ENCODE peak calls at places on chromosomes 11 and 22, in nine cellular contexts. B is small intestine, U is cardiac muscle cell, I is left lung, V is cardiac fibroblast, M is AG04450, X is heart left ventricle, R is transverse colon, E is dorsolateral prefrontal cortex. J is an unnamed sample.

GRCh38 chr22:22316589-22316988 is 72.0 kb downstream of the VPREB1 start:
- DNase-seq in B (no peak), U (no peak), I (no peak), V (no peak), M (no peak), X (no peak), R (no peak), E (no peak), J (no peak)

GRCh38 chr11:62610814-62611704 is 1.5 kb downstream of the EML3 start:
- DNase-seq in B (no peak), U (no peak), I (no peak), V (no peak), M (no peak), X (no peak), R (no peak), E (no peak), J (no peak)

GRCh38 chr22:33054276-33054675 is 3.9 kb downstream of the SYN3 start:
- DNase-seq in B (no peak), U (no peak), I (no peak), V (no peak), M (no peak), X (no peak), R (no peak), E (no peak), J (no peak)

GRCh38 chr11:110131386-110132123 is 38.4 kb downstream of the ZC3H12C start:
- DNase-seq in B (no peak), U (no peak), I (no peak), V (no peak), M (no peak), X (no peak), R (no peak), E (no peak), J (no peak)

GRCh38 chr11:111916768-111917167 is 1.9 kb upstream of the C11orf52 start:
- DNase-seq in B (no peak), U (no peak), I (no peak), V (no peak), M (no peak), X (no peak), R (no peak), E (no peak), J (no peak)

GRCh38 chr11:12606597-12606996 is 67.6 kb upstream of the TEAD1 start:
- DNase-seq in B (no peak), U (peak; percentile 74), I (no peak), V (peak; percentile 82), M (peak; percentile 72), X (no peak), R (no peak), E (no peak), J (no peak)

GRCh38 chr11:73034777-73035176 is 107.3 kb downstream of the FCHSD2 start:
- DNase-seq in B (peak; percentile 49), U (no peak), I (no peak), V (no peak), M (no peak), X (no peak), R (no peak), E (no peak), J (no peak)

GRCh38 chr11:104776501-104777170 is 121.6 kb downstream of the CASP12 start:
- DNase-seq in B (no peak), U (no peak), I (no peak), V (no peak), M (no peak), X (no peak), R (no peak), E (no peak), J (no peak)

GRCh38 chr11:116294630-116295029 is 478.2 kb downstream of the BUD13 start:
- DNase-seq in B (peak; percentile 55), U (peak; percentile 25), I (no peak), V (no peak), M (no peak), X (no peak), R (no peak), E (no peak), J (no peak)

GRCh38 chr11:134535029-134536025 is 123.3 kb upstream of the B3GAT1 start:
- DNase-seq in B (no peak), U (no peak), I (no peak), V (no peak), M (no peak), X (no peak), R (no peak), E (no peak), J (peak; percentile 49)

GRCh38 chr11:79362821-79363220 is 78.0 kb downstream of the TENM4 start:
- DNase-seq in B (no peak), U (no peak), I (no peak), V (no peak), M (no peak), X (no peak), R (no peak), E (no peak), J (no peak)

GRCh38 chr11:26287067-26287518 is 44.8 kb upstream of the ANO3 start:
- DNase-seq in B (no peak), U (no peak), I (no peak), V (no peak), M (no peak), X (no peak), R (no peak), E (no peak), J (no peak)

GRCh38 chr11:3161309-3161708 is 3.8 kb downstream of the OSBPL5 start:
- DNase-seq in B (no peak), U (no peak), I (peak; percentile 32), V (no peak), M (no peak), X (peak; percentile 41), R (peak; percentile 7), E (no peak), J (peak; percentile 54)

GRCh38 chr11:87491381-87491780 is 453.6 kb downstream of the TMEM135 start:
- DNase-seq in B (no peak), U (no peak), I (no peak), V (no peak), M (no peak), X (no peak), R (no peak), E (no peak), J (no peak)

DNA sequence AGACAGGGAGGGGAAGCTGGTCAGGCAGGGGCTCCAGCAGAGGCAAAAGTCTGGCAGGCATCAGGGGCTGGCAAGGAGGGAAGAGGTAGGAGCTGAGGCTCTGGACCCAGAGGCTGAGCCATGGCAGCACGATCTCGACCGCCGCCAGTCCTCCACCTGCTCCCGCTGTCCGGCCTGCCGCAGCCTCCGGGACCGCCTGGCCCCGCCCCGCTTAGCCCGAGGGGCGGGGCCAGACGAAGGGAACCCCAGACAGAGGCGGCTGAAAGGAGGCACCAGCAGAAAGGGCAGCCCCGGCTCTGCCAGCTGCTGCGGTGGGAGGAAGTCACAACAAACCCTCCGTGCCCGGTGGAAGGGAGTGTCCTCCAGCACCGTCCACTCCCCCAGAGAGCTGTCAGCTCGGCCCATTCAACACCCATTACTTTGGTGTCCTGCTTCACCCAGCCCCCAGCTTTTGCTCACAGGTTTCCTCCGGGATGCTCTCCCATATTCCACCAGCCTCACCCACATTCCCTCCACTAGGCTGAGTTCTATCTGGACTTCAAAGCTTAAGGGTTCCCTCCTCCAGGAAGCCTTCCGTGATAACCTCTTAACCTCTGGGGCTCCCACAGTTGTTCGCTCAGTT is at the start of gene MFNG:
- DNase-seq in B (peak; percentile 78), U (peak; percentile 25), I (peak; percentile 90), V (peak; percentile 31), M (no peak), X (peak; percentile 80), R (peak; percentile 84), E (peak; percentile 14), J (peak; percentile 90)
- H3K4me3 ChIP-seq in B (peak within 1 kb of the TSS; percentile 60), U (no peak within 1 kb of the TSS), I (peak within 1 kb of the TSS; percentile 80), V (no peak within 1 kb of the TSS), M (peak within 1 kb of the TSS; percentile 13), X (peak within 1 kb of the TSS; percentile 51), R (peak within 1 kb of the TSS; percentile 52), E (peak within 1 kb of the TSS; percentile 47), J (peak within 1 kb of the TSS; percentile 63)

DNA sequence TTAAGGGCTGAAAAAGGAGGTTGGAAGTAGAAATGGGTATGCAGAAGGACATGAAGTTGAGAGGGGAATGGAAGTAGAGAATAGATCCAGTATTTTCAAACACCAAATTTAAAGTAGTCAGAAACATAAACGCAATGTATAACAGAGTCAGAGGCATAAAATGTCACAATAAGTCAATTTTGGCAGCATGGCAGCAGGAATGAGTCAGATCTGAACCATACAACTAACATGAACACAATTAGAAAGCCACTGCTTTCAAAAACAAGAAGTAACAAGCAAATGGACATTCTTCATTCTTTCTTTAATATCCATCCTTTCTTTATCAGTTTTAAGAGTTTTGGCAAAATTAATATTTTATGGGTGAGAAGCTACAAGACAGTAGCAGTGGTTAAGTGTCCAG is 2.5 kb downstream of the CHORDC1 start:
- DNase-seq in B (no peak), U (peak; percentile 64), I (no peak), V (peak; percentile 54), M (no peak), X (no peak), R (no peak), E (no peak), J (no peak)
- H3K4me3 ChIP-seq in B (no peak overlapping the region), U (no peak overlapping the region), I (peak overlapping the region; percentile 74), V (no peak overlapping the region), M (no peak overlapping the region), X (no peak overlapping the region), R (peak overlapping the region; percentile 1), E (peak overlapping the region; percentile 94), J (no peak overlapping the region)

DNA sequence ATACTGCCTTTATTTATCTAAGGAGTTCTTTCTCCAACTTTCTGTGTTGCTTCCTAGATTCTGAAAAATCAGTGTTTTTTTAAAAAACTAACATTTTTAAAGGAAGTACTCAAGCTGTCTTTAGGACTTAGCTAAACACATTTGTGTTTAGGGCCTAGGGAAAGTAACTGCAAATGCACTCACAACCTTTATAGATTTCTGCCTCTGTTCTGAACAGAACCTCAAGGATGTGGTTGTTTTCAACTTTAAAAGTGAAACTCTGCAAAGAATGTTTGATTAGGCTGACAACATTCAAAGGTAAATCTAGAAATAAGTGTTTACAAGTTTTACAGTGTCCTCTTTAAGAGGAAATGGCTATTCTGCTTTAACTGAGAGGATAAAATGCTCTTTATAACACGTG is 55.4 kb upstream of the CNTN5 start:
- DNase-seq in B (no peak), U (no peak), I (no peak), V (no peak), M (no peak), X (no peak), R (no peak), E (no peak), J (no peak)
- H3K4me3 ChIP-seq in B (no peak overlapping the region), U (no peak overlapping the region), I (no peak overlapping the region), V (no peak overlapping the region), M (no peak overlapping the region), X (no peak overlapping the region), R (no peak overlapping the region), E (no peak overlapping the region), J (no peak overlapping the region)

DNA sequence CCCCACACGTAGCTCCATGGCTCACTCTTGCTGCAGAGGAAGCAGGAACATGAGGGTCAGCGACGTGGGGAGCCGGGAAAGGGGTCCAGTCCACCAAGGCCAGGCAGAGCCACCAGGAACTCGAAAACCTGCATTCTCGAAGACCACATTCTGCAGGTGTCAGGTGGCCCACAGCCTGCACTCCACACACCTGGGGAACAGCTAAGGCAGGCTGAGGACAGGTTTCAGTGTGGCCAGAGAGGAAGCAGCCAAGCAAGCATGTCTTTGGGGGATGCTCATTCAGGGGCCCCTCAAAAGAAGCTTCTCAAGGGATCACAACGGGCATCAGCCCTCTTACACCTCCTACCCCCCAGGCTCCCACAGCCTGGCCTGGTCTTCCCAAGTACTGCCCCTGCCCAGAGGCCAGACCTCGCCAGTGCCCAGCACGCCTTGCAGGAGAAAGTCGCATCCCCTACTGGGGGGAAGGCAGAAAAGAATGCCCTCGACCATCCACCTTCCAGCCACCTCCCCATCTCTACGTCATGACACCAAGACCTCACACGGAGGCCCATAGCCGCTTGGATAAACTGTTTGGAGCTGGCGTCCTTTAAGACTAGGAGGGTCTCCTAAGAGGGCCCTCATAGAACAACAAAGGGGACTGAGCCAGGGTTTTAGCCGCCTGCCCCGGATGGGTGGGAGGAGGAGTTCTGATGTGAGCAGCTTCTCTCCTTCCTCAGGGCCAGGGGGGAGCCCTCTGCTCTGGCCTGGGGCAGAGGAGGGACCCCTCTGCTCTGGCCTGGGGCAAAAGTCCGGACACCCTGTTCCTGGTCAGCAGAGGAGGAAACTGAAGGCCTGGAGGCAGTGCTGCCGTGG is 2.9 kb downstream of the CSNK1E start:
- DNase-seq in B (no peak), U (peak; percentile 47), I (no peak), V (peak; percentile 50), M (no peak), X (no peak), R (peak; percentile 44), E (no peak), J (no peak)
- H3K4me3 ChIP-seq in B (no peak overlapping the region), U (peak overlapping the region; percentile 90), I (peak overlapping the region; percentile 70), V (peak overlapping the region; percentile 66), M (peak overlapping the region; percentile 79), X (peak overlapping the region; percentile 67), R (peak overlapping the region; percentile 92), E (peak overlapping the region; percentile 93), J (peak overlapping the region; percentile 79)